ENCODE peak calls at places on chromosomes 12 and 14, in five cellular contexts. S is B cell; N is stimulated activated CD4-positive, alpha-beta T cell treated with anti-CD3 and anti-CD28 coated beads, TNF-alpha, amount 100 ng/mL, for 24 hours; V is fibroblast of lung; U is activated CD4-positive, alpha-beta T cell treated with anti-CD3 and anti-CD28 coated beads, Interleukin-2, amount 50 U/mL, for 1 hour. H is an unnamed sample.

GRCh38 chr14:29444805-29445204 is 482.8 kb downstream of the PRKD1 start:
- DNase-seq in S (no peak), N (no peak), V (peak; percentile 17), U (no peak), H (no peak)

GRCh38 chr12:132668191-132669088 is 18.7 kb downstream of the POLE start:
- DNase-seq in S (no peak), N (no peak), V (no peak), U (no peak), H (no peak)

GRCh38 chr12:52063081-52063985 is 6.4 kb upstream of the ATG101 start:
- DNase-seq in S (no peak), N (no peak), V (no peak), U (no peak), H (no peak)

GRCh38 chr12:46168426-46168825 is 100.4 kb downstream of the SLC38A1 start:
- DNase-seq in S (no peak), N (no peak), V (no peak), U (no peak), H (no peak)

GRCh38 chr12:40105265-40105514 is 691 bp downstream of the SLC2A13 start:
- DNase-seq in S (no peak), N (no peak), V (no peak), U (no peak), H (no peak)

GRCh38 chr14:89444536-89445125 is 27.6 kb upstream of the FOXN3 start:
- DNase-seq in S (no peak), N (no peak), V (peak; percentile 25), U (no peak), H (no peak)

GRCh38 chr12:59452259-59452658 is 143.6 kb upstream of the SLC16A7 start:
- DNase-seq in S (no peak), N (no peak), V (peak; percentile 85), U (no peak), H (no peak)

GRCh38 chr12:115388139-115388538 is 704.2 kb upstream of the TBX3 start:
- DNase-seq in S (no peak), N (no peak), V (no peak), U (no peak), H (no peak)

GRCh38 chr14:71341160-71341559 is 433.9 kb downstream of the PCNX1 start:
- DNase-seq in S (no peak), N (no peak), V (no peak), U (no peak), H (no peak)

H was measured in GM19239.